ENCODE peak calls at places on chromosomes 13 and 19, in six cellular contexts. G is spleen, S is choroid plexus epithelial cell, B is IMR-90, M is brain microvascular endothelial cell, K is lung. A is an unnamed sample.

GRCh38 chr13:46369506-46370268 is 17.4 kb downstream of the RUBCNL start:
- DNase-seq in G (no peak), S (peak; percentile 95), B (peak; percentile 68), M (peak; percentile 81), K (no peak), A (peak; percentile 88)

GRCh38 chr19:7679017-7679720 is 1.5 kb upstream of the TRAPPC5 start:
- DNase-seq in G (peak; percentile 91), S (no peak), B (no peak), M (no peak), K (no peak), A (no peak)

GRCh38 chr13:112032186-112032835 is 34.6 kb upstream of the SOX1 start:
- DNase-seq in G (no peak), S (no peak), B (peak; percentile 1), M (peak; percentile 3), K (no peak), A (no peak)

GRCh38 chr19:52789440-52789839 is 2.8 kb upstream of the ZNF600 start:
- DNase-seq in G (no peak), S (no peak), B (no peak), M (no peak), K (no peak), A (no peak)

GRCh38 chr19:35044317-35045117 is 3.0 kb downstream of the HPN start:
- DNase-seq in G (no peak), S (peak; percentile 56), B (peak; percentile 43), M (no peak), K (peak; percentile 69), A (peak; percentile 40)

GRCh38 chr13:51437550-51438127 is 15.2 kb downstream of the INTS6 start:
- DNase-seq in G (no peak), S (no peak), B (no peak), M (no peak), K (no peak), A (no peak)

GRCh38 chr13:111866731-111867245 is 200.2 kb upstream of the SOX1 start:
- DNase-seq in G (no peak), S (no peak), B (no peak), M (no peak), K (no peak), A (no peak)

GRCh38 chr13:75829874-75830273 is 193.7 kb downstream of the LMO7 start:
- DNase-seq in G (no peak), S (no peak), B (peak; percentile 35), M (no peak), K (no peak), A (no peak)

GRCh38 chr19:36668646-36669045 is 2.0 kb upstream of the ZNF461 start:
- DNase-seq in G (no peak), S (no peak), B (no peak), M (no peak), K (no peak), A (no peak)

GRCh38 chr19:54331626-54332025 is 7.3 kb downstream of the LILRA4 start:
- DNase-seq in G (no peak), S (no peak), B (no peak), M (no peak), K (no peak), A (no peak)

GRCh38 chr13:95355491-95355890 is 54.2 kb upstream of the ABCC4 start:
- DNase-seq in G (peak; percentile 9), S (peak; percentile 60), B (peak; percentile 78), M (peak; percentile 67), K (no peak), A (peak; percentile 66)

GRCh38 chr13:94842901-94843300 is 130.6 kb upstream of the SOX21 start:
- DNase-seq in G (no peak), S (no peak), B (no peak), M (no peak), K (no peak), A (no peak)

GRCh38 chr19:29524912-29525870 is 603 bp upstream of the VSTM2B start:
- DNase-seq in G (peak; percentile 35), S (no peak), B (no peak), M (no peak), K (no peak), A (no peak)

GRCh38 chr19:31263317-31263716 is 85.9 kb downstream of the TSHZ3 start:
- DNase-seq in G (no peak), S (no peak), B (no peak), M (no peak), K (no peak), A (no peak)

GRCh38 chr19:50325310-50326100 is 3.7 kb downstream of the KCNC3 start:
- DNase-seq in G (peak; percentile 89), S (peak; percentile 53), B (peak; percentile 13), M (peak; percentile 9), K (peak; percentile 71), A (peak; percentile 5)

GRCh38 chr19:54207908-54208783 is 7.5 kb downstream of the RPS9 start:
- DNase-seq in G (peak; percentile 87), S (peak; percentile 99), B (peak; percentile 78), M (peak; percentile 40), K (peak; percentile 95), A (peak; percentile 58)

GRCh38 chr13:39417643-39418042 is 185.3 kb downstream of the LHFPL6 start:
- DNase-seq in G (no peak), S (peak; percentile 80), B (peak; percentile 72), M (peak; percentile 74), K (no peak), A (peak; percentile 77)

DNA sequence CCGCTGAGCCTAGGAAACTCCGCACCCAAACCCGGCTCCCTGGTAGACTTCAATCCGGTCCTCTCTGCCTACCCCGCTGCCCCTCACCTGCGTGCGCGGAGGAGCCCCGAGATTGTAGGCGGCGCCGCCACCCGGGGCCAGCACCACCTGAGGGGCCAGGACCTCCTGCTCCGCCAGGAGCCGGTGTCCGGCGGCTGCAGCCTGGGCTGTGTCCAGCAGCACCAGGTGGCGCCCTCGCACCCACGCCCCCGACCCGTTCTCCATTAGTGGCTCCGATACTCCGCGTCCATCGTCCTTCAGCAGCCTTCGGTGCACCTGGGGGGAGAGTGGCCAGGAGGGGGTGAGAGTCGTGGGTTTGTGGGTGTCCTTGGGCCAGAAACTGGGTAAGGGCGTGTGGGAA is 18.5 kb downstream of the MAN2B1 start:
- DNase-seq in G (no peak), S (no peak), B (no peak), M (no peak), K (no peak), A (no peak)
- TF ChIP-seq CTCF in G (no peak), S (peak; percentile 40), B (no peak), M (peak; percentile 50), K (no peak), A (peak; percentile 42)

GRCh38 chr19:55578761-55579747 is 1.6 kb downstream of the ZNF579 start:
- DNase-seq in G (no peak), S (no peak), B (no peak), M (no peak), K (no peak), A (no peak)
- H3K4me3 ChIP-seq in G (no peak overlapping the region), S (peak overlapping the region; percentile 93), B (peak overlapping the region; percentile 87), M (peak overlapping the region; percentile 94), K (no peak overlapping the region), A (peak overlapping the region; percentile 96)

DNA sequence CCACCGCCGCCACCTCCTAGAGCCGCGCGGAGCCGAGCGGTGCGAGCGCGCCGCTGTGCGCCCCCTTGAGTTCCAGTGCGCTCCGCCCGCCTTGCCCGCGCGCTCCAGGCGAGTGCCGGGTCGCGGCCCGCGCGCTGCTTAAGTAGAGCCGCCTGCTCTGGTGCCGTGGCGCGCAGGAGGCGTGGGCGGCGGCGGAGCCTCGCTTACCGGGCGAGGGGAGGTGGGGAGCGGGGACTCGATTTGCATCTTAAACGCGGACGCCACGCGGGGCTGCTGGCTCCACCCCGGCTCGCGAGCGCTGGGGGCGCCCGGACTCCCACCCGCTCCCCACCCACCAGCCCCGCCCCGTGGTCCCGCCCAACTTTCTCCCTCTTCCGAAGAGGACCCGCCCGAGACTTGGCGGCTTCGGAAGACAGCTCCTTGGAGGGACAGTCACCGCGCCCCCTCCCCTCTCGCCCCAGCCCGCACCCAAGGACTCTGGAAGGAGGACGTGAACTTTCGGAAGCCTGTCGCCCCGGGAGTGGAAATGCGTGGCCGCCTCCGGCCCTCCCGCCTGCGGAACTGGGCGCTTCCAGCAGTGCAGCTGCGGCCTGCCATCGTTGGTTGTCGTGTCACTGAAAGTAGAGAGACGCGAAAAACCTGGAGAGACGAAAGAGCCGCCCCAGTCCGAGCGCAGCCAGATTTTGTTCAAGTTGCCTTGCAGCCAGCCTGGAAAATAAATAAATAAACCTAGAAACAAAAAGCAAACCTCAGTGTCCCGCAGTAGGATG is at the start of gene KCTD12:
- DNase-seq in G (peak; percentile 96), S (peak; percentile 93), B (peak; percentile 73), M (peak; percentile 69), K (peak; percentile 87), A (peak; percentile 86)
- TF ChIP-seq CTCF in G (peak; percentile 35), S (peak; percentile 19), B (peak; percentile 41), M (peak; percentile 22), K (peak; percentile 2), A (peak; percentile 24)

GRCh38 chr19:32720216-32720935 is 809 bp downstream of the TDRD12 start:
- DNase-seq in G (no peak), S (no peak), B (no peak), M (no peak), K (no peak), A (no peak)

GRCh38 chr19:32720936-32721250 is 1.3 kb downstream of the TDRD12 start:
- DNase-seq in G (no peak), S (no peak), B (no peak), M (no peak), K (no peak), A (no peak)

GRCh38 chr19:32717496-32717895 is 2.1 kb upstream of the TDRD12 start:
- DNase-seq in G (no peak), S (no peak), B (no peak), M (no peak), K (no peak), A (no peak)

GRCh38 chr19:32719611-32720059 is at the start of gene TDRD12:
- DNase-seq in G (no peak), S (peak; percentile 6), B (no peak), M (no peak), K (no peak), A (no peak)

DNA sequence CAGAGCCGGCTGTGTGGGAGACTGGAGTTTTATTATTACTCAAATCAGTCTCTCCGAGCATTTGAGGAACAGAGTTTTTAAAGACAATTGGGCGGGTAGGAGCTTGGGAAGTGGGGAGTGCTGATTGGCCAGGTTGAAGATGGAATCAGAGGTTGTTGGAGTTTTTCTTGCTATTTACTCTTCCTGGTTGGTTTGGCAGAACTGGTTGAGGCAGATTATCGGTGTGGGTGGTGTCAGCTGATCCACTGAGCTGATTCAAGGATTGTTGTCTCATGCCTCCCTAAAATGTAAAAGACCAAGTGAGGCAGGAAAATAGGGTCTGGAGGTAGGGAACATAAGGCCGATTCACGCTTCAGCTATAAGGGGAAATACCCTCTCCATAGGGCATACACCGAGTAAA is 1.3 kb upstream of the TDRD12 start:
- DNase-seq in G (no peak), S (no peak), B (no peak), M (no peak), K (no peak), A (no peak)
- H3K4me3 ChIP-seq in G (no peak overlapping the region), S (no peak overlapping the region), B (no peak overlapping the region), M (no peak overlapping the region), K (no peak overlapping the region), A (no peak overlapping the region)

GRCh38 chr19:13095934-13096890 is 6.4 kb downstream of the LYL1 start:
- DNase-seq in G (peak; percentile 89), S (no peak), B (no peak), M (no peak), K (no peak), A (no peak)
- TF ChIP-seq CTCF in G (peak; percentile 48), S (no peak), B (no peak), M (peak; percentile 42), K (no peak), A (no peak)

A was measured in astrocyte of the spinal cord.